ENCODE peak calls at places on chromosomes 6 and 20, in four cellular contexts. One of them, this sample, is unnamed.

GRCh38 chr6:17497701-17498100 is 102.4 kb upstream of the FAM8A1 start:
- DNase-seq in activated CD4-positive, alpha-beta T cell treated with anti-CD3 and anti-CD28 coated beads, Interleukin-2, amount 10 ng/mL, durations not matched to agents 7 days and 5 days: no peak
- DNase-seq in EL: no peak
- DNase-seq in lower leg skin: no peak
- DNase-seq in this sample: no peak

GRCh38 chr6:156809034-156809433 is 31.9 kb downstream of the ARID1B start:
- DNase-seq in activated CD4-positive, alpha-beta T cell treated with anti-CD3 and anti-CD28 coated beads, Interleukin-2, amount 10 ng/mL, durations not matched to agents 7 days and 5 days: no peak
- DNase-seq in EL: peak; percentile 41
- DNase-seq in lower leg skin: no peak
- DNase-seq in this sample: no peak

GRCh38 chr6:52953911-52954839 is 40.9 kb downstream of the GSTA4 start:
- DNase-seq in activated CD4-positive, alpha-beta T cell treated with anti-CD3 and anti-CD28 coated beads, Interleukin-2, amount 10 ng/mL, durations not matched to agents 7 days and 5 days: no peak
- DNase-seq in EL: no peak
- DNase-seq in lower leg skin: peak; percentile 29
- DNase-seq in this sample: no peak

GRCh38 chr6:6994796-6995195 is 113.0 kb upstream of the RREB1 start:
- DNase-seq in activated CD4-positive, alpha-beta T cell treated with anti-CD3 and anti-CD28 coated beads, Interleukin-2, amount 10 ng/mL, durations not matched to agents 7 days and 5 days: no peak
- DNase-seq in EL: no peak
- DNase-seq in lower leg skin: no peak
- DNase-seq in this sample: no peak

GRCh38 chr20:17538517-17539170 is 7.5 kb upstream of the BFSP1 start:
- DNase-seq in activated CD4-positive, alpha-beta T cell treated with anti-CD3 and anti-CD28 coated beads, Interleukin-2, amount 10 ng/mL, durations not matched to agents 7 days and 5 days: no peak
- DNase-seq in EL: peak; percentile 21
- DNase-seq in lower leg skin: no peak
- DNase-seq in this sample: no peak

GRCh38 chr6:148997863-148998262 is 251.0 kb downstream of the UST start:
- DNase-seq in activated CD4-positive, alpha-beta T cell treated with anti-CD3 and anti-CD28 coated beads, Interleukin-2, amount 10 ng/mL, durations not matched to agents 7 days and 5 days: no peak
- DNase-seq in EL: peak; percentile 88
- DNase-seq in lower leg skin: no peak
- DNase-seq in this sample: no peak

GRCh38 chr6:1310628-1311399 is 1.1 kb upstream of the FOXQ1 start:
- DNase-seq in activated CD4-positive, alpha-beta T cell treated with anti-CD3 and anti-CD28 coated beads, Interleukin-2, amount 10 ng/mL, durations not matched to agents 7 days and 5 days: no peak
- DNase-seq in EL: no peak
- DNase-seq in lower leg skin: peak; percentile 92
- DNase-seq in this sample: no peak

GRCh38 chr6:26020983-26021349 is 58.4 kb downstream of the TRIM38 start:
- DNase-seq in activated CD4-positive, alpha-beta T cell treated with anti-CD3 and anti-CD28 coated beads, Interleukin-2, amount 10 ng/mL, durations not matched to agents 7 days and 5 days: peak; percentile 65
- DNase-seq in EL: peak; percentile 81
- DNase-seq in lower leg skin: peak; percentile 92
- DNase-seq in this sample: no peak

GRCh38 chr6:158769228-158769627 is 49.9 kb downstream of the EZR start:
- DNase-seq in activated CD4-positive, alpha-beta T cell treated with anti-CD3 and anti-CD28 coated beads, Interleukin-2, amount 10 ng/mL, durations not matched to agents 7 days and 5 days: no peak
- DNase-seq in EL: no peak
- DNase-seq in lower leg skin: no peak
- DNase-seq in this sample: no peak

GRCh38 chr20:21357851-21358250 is 39.5 kb downstream of the NKX2-4 start:
- DNase-seq in activated CD4-positive, alpha-beta T cell treated with anti-CD3 and anti-CD28 coated beads, Interleukin-2, amount 10 ng/mL, durations not matched to agents 7 days and 5 days: no peak
- DNase-seq in EL: no peak
- DNase-seq in lower leg skin: no peak
- DNase-seq in this sample: no peak

GRCh38 chr6:75103411-75103810 is 102.4 kb downstream of the COL12A1 start:
- DNase-seq in activated CD4-positive, alpha-beta T cell treated with anti-CD3 and anti-CD28 coated beads, Interleukin-2, amount 10 ng/mL, durations not matched to agents 7 days and 5 days: no peak
- DNase-seq in EL: no peak
- DNase-seq in lower leg skin: no peak
- DNase-seq in this sample: no peak

GRCh38 chr6:150079604-150080003 is 10.7 kb upstream of the ULBP3 start:
- DNase-seq in activated CD4-positive, alpha-beta T cell treated with anti-CD3 and anti-CD28 coated beads, Interleukin-2, amount 10 ng/mL, durations not matched to agents 7 days and 5 days: peak; percentile 49
- DNase-seq in EL: no peak
- DNase-seq in lower leg skin: peak; percentile 43
- DNase-seq in this sample: peak; percentile 90

GRCh38 chr6:110326609-110327008 is 31.5 kb downstream of the METTL24 start:
- DNase-seq in activated CD4-positive, alpha-beta T cell treated with anti-CD3 and anti-CD28 coated beads, Interleukin-2, amount 10 ng/mL, durations not matched to agents 7 days and 5 days: no peak
- DNase-seq in EL: no peak
- DNase-seq in lower leg skin: no peak
- DNase-seq in this sample: no peak

GRCh38 chr6:169556758-169557505 is 144.9 kb downstream of the WDR27 start:
- DNase-seq in activated CD4-positive, alpha-beta T cell treated with anti-CD3 and anti-CD28 coated beads, Interleukin-2, amount 10 ng/mL, durations not matched to agents 7 days and 5 days: peak; percentile 64
- DNase-seq in EL: no peak
- DNase-seq in lower leg skin: no peak
- DNase-seq in this sample: peak; percentile 92

GRCh38 chr20:62804021-62804631 is 509 bp upstream of the OGFR start:
- DNase-seq in activated CD4-positive, alpha-beta T cell treated with anti-CD3 and anti-CD28 coated beads, Interleukin-2, amount 10 ng/mL, durations not matched to agents 7 days and 5 days: peak; percentile 22
- DNase-seq in EL: no peak
- DNase-seq in lower leg skin: no peak
- DNase-seq in this sample: no peak

GRCh38 chr6:54291738-54292137 is 16.5 kb upstream of the TINAG start:
- DNase-seq in activated CD4-positive, alpha-beta T cell treated with anti-CD3 and anti-CD28 coated beads, Interleukin-2, amount 10 ng/mL, durations not matched to agents 7 days and 5 days: no peak
- DNase-seq in EL: peak; percentile 68
- DNase-seq in lower leg skin: no peak
- DNase-seq in this sample: no peak

GRCh38 chr20:57791946-57792328 is 82.1 kb upstream of the PMEPA1 start:
- DNase-seq in activated CD4-positive, alpha-beta T cell treated with anti-CD3 and anti-CD28 coated beads, Interleukin-2, amount 10 ng/mL, durations not matched to agents 7 days and 5 days: no peak
- DNase-seq in EL: no peak
- DNase-seq in lower leg skin: no peak
- DNase-seq in this sample: no peak

GRCh38 chr6:170344631-170345576 is 38.3 kb downstream of the FAM120B start:
- DNase-seq in activated CD4-positive, alpha-beta T cell treated with anti-CD3 and anti-CD28 coated beads, Interleukin-2, amount 10 ng/mL, durations not matched to agents 7 days and 5 days: peak; percentile 18
- DNase-seq in EL: peak; percentile 88
- DNase-seq in lower leg skin: no peak
- DNase-seq in this sample: no peak

GRCh38 chr6:61592238-61592637 is 693.8 kb downstream of the KHDRBS2 start:
- DNase-seq in activated CD4-positive, alpha-beta T cell treated with anti-CD3 and anti-CD28 coated beads, Interleukin-2, amount 10 ng/mL, durations not matched to agents 7 days and 5 days: no peak
- DNase-seq in EL: no peak
- DNase-seq in lower leg skin: no peak
- DNase-seq in this sample: no peak

GRCh38 chr20:23161968-23162696 is 76.0 kb upstream of the CD93 start:
- DNase-seq in activated CD4-positive, alpha-beta T cell treated with anti-CD3 and anti-CD28 coated beads, Interleukin-2, amount 10 ng/mL, durations not matched to agents 7 days and 5 days: no peak
- DNase-seq in EL: no peak
- DNase-seq in lower leg skin: peak; percentile 96
- DNase-seq in this sample: no peak

GRCh38 chr20:37543828-37544227 is 16.2 kb upstream of the BLCAP start:
- DNase-seq in activated CD4-positive, alpha-beta T cell treated with anti-CD3 and anti-CD28 coated beads, Interleukin-2, amount 10 ng/mL, durations not matched to agents 7 days and 5 days: no peak
- DNase-seq in EL: peak; percentile 56
- DNase-seq in lower leg skin: no peak
- DNase-seq in this sample: peak; percentile 25

GRCh38 chr6:95431637-95432228 is 145.6 kb upstream of the MANEA start:
- DNase-seq in activated CD4-positive, alpha-beta T cell treated with anti-CD3 and anti-CD28 coated beads, Interleukin-2, amount 10 ng/mL, durations not matched to agents 7 days and 5 days: peak; percentile 47
- DNase-seq in EL: peak; percentile 22
- DNase-seq in lower leg skin: no peak
- DNase-seq in this sample: peak; percentile 48

GRCh38 chr20:3074812-3075211 is 3.4 kb downstream of the OXT start:
- DNase-seq in activated CD4-positive, alpha-beta T cell treated with anti-CD3 and anti-CD28 coated beads, Interleukin-2, amount 10 ng/mL, durations not matched to agents 7 days and 5 days: no peak
- DNase-seq in EL: no peak
- DNase-seq in lower leg skin: no peak
- DNase-seq in this sample: no peak

GRCh38 chr6:4848382-4849068 is 72.3 kb downstream of the CDYL start:
- DNase-seq in activated CD4-positive, alpha-beta T cell treated with anti-CD3 and anti-CD28 coated beads, Interleukin-2, amount 10 ng/mL, durations not matched to agents 7 days and 5 days: no peak
- DNase-seq in EL: peak; percentile 8
- DNase-seq in lower leg skin: no peak
- DNase-seq in this sample: no peak

GRCh38 chr20:62618622-62619529 is 23.4 kb upstream of the SLCO4A1 start:
- DNase-seq in activated CD4-positive, alpha-beta T cell treated with anti-CD3 and anti-CD28 coated beads, Interleukin-2, amount 10 ng/mL, durations not matched to agents 7 days and 5 days: peak; percentile 50
- DNase-seq in EL: no peak
- DNase-seq in lower leg skin: no peak
- DNase-seq in this sample: no peak

GRCh38 chr6:139973602-139974373 is 599.3 kb upstream of the CITED2 start:
- DNase-seq in activated CD4-positive, alpha-beta T cell treated with anti-CD3 and anti-CD28 coated beads, Interleukin-2, amount 10 ng/mL, durations not matched to agents 7 days and 5 days: no peak
- DNase-seq in EL: peak; percentile 84
- DNase-seq in lower leg skin: no peak
- DNase-seq in this sample: no peak

GRCh38 chr20:38799248-38799647 is 6.2 kb upstream of the PPP1R16B start:
- DNase-seq in activated CD4-positive, alpha-beta T cell treated with anti-CD3 and anti-CD28 coated beads, Interleukin-2, amount 10 ng/mL, durations not matched to agents 7 days and 5 days: no peak
- DNase-seq in EL: no peak
- DNase-seq in lower leg skin: peak; percentile 78
- DNase-seq in this sample: no peak

GRCh38 chr20:16530201-16530681 is 43.0 kb downstream of the KIF16B start:
- DNase-seq in activated CD4-positive, alpha-beta T cell treated with anti-CD3 and anti-CD28 coated beads, Interleukin-2, amount 10 ng/mL, durations not matched to agents 7 days and 5 days: no peak
- DNase-seq in EL: peak; percentile 40
- DNase-seq in lower leg skin: no peak
- DNase-seq in this sample: no peak

GRCh38 chr6:34151321-34152041 is 5.6 kb upstream of the GRM4 start:
- DNase-seq in activated CD4-positive, alpha-beta T cell treated with anti-CD3 and anti-CD28 coated beads, Interleukin-2, amount 10 ng/mL, durations not matched to agents 7 days and 5 days: no peak
- DNase-seq in EL: no peak
- DNase-seq in lower leg skin: peak; percentile 50
- DNase-seq in this sample: no peak

GRCh38 chr20:23241416-23241815 is 109.2 kb upstream of the NXT1 start:
- DNase-seq in activated CD4-positive, alpha-beta T cell treated with anti-CD3 and anti-CD28 coated beads, Interleukin-2, amount 10 ng/mL, durations not matched to agents 7 days and 5 days: no peak
- DNase-seq in EL: no peak
- DNase-seq in lower leg skin: peak; percentile 43
- DNase-seq in this sample: no peak

GRCh38 chr20:33373735-33374605 is 27.3 kb downstream of the CDK5RAP1 start:
- DNase-seq in activated CD4-positive, alpha-beta T cell treated with anti-CD3 and anti-CD28 coated beads, Interleukin-2, amount 10 ng/mL, durations not matched to agents 7 days and 5 days: no peak
- DNase-seq in EL: peak; percentile 74
- DNase-seq in lower leg skin: no peak
- DNase-seq in this sample: no peak

GRCh38 chr6:167507376-167507961 is 182.6 kb downstream of the TTLL2 start:
- DNase-seq in activated CD4-positive, alpha-beta T cell treated with anti-CD3 and anti-CD28 coated beads, Interleukin-2, amount 10 ng/mL, durations not matched to agents 7 days and 5 days: no peak
- DNase-seq in EL: no peak
- DNase-seq in lower leg skin: no peak
- DNase-seq in this sample: no peak

GRCh38 chr20:59673288-59673997 is 69.1 kb downstream of the PHACTR3 start:
- DNase-seq in activated CD4-positive, alpha-beta T cell treated with anti-CD3 and anti-CD28 coated beads, Interleukin-2, amount 10 ng/mL, durations not matched to agents 7 days and 5 days: no peak
- DNase-seq in EL: no peak
- DNase-seq in lower leg skin: peak; percentile 71
- DNase-seq in this sample: no peak

GRCh38 chr20:60117040-60117439 is 158.8 kb downstream of the CDH26 start:
- DNase-seq in activated CD4-positive, alpha-beta T cell treated with anti-CD3 and anti-CD28 coated beads, Interleukin-2, amount 10 ng/mL, durations not matched to agents 7 days and 5 days: no peak
- DNase-seq in EL: peak; percentile 4
- DNase-seq in lower leg skin: no peak
- DNase-seq in this sample: no peak

GRCh38 chr6:130140084-130140483 is 82.7 kb downstream of the SAMD3 start:
- DNase-seq in activated CD4-positive, alpha-beta T cell treated with anti-CD3 and anti-CD28 coated beads, Interleukin-2, amount 10 ng/mL, durations not matched to agents 7 days and 5 days: no peak
- DNase-seq in EL: no peak
- DNase-seq in lower leg skin: no peak
- DNase-seq in this sample: no peak

GRCh38 chr6:150734235-150734634 is 131.3 kb upstream of the MTHFD1L start:
- DNase-seq in activated CD4-positive, alpha-beta T cell treated with anti-CD3 and anti-CD28 coated beads, Interleukin-2, amount 10 ng/mL, durations not matched to agents 7 days and 5 days: no peak
- DNase-seq in EL: no peak
- DNase-seq in lower leg skin: no peak
- DNase-seq in this sample: no peak